ENCODE peak calls at places on chromosomes 3 and 15, in nine cellular contexts. One of them, this sample, is unnamed.

GRCh38 chr15:29556385-29556784 is 265.9 kb downstream of the TJP1 start:
- DNase-seq in body of pancreas: no peak
- DNase-seq in vagina: no peak
- DNase-seq in ovary: no peak
- DNase-seq in Peyer's patch: no peak
- DNase-seq in uterus: no peak
- DNase-seq in heart left ventricle: no peak
- DNase-seq in GM12892: no peak
- DNase-seq in stomach: no peak
- DNase-seq in this sample: no peak

GRCh38 chr15:81914333-81914732 is 131.5 kb downstream of the MEX3B start:
- DNase-seq in body of pancreas: no peak
- DNase-seq in vagina: no peak
- DNase-seq in ovary: no peak
- DNase-seq in Peyer's patch: no peak
- DNase-seq in uterus: no peak
- DNase-seq in heart left ventricle: no peak
- DNase-seq in GM12892: no peak
- DNase-seq in stomach: no peak
- DNase-seq in this sample: no peak

GRCh38 chr15:77538793-77539487 is 93.8 kb downstream of the LINGO1 start:
- DNase-seq in body of pancreas: peak
- DNase-seq in vagina: no peak
- DNase-seq in ovary: no peak
- DNase-seq in Peyer's patch: no peak
- DNase-seq in uterus: no peak
- DNase-seq in heart left ventricle: peak
- DNase-seq in GM12892: no peak
- DNase-seq in stomach: peak
- DNase-seq in this sample: no peak

GRCh38 chr3:130626021-130626420 is 109.0 kb downstream of the COL6A6 start:
- DNase-seq in body of pancreas: no peak
- DNase-seq in vagina: no peak
- DNase-seq in ovary: no peak
- DNase-seq in Peyer's patch: no peak
- DNase-seq in uterus: no peak
- DNase-seq in heart left ventricle: no peak
- DNase-seq in GM12892: no peak
- DNase-seq in stomach: no peak
- DNase-seq in this sample: no peak

GRCh38 chr15:71465109-71465508 is 345.2 kb upstream of the NR2E3 start:
- DNase-seq in body of pancreas: no peak
- DNase-seq in vagina: no peak
- DNase-seq in ovary: no peak
- DNase-seq in Peyer's patch: no peak
- DNase-seq in uterus: no peak
- DNase-seq in heart left ventricle: no peak
- DNase-seq in GM12892: no peak
- DNase-seq in stomach: no peak
- DNase-seq in this sample: no peak

GRCh38 chr15:51931638-51932037 is 39.9 kb downstream of the LEO1 start:
- DNase-seq in body of pancreas: no peak
- DNase-seq in vagina: no peak
- DNase-seq in ovary: no peak
- DNase-seq in Peyer's patch: no peak
- DNase-seq in uterus: no peak
- DNase-seq in heart left ventricle: no peak
- DNase-seq in GM12892: no peak
- DNase-seq in stomach: no peak
- DNase-seq in this sample: no peak

GRCh38 chr15:93583533-93583932 is 494.5 kb upstream of the RGMA start:
- DNase-seq in body of pancreas: no peak
- DNase-seq in vagina: no peak
- DNase-seq in ovary: peak
- DNase-seq in Peyer's patch: no peak
- DNase-seq in uterus: peak
- DNase-seq in heart left ventricle: no peak
- DNase-seq in GM12892: no peak
- DNase-seq in stomach: no peak
- DNase-seq in this sample: no peak

GRCh38 chr3:151901946-151902285 is 28.5 kb downstream of the SUCNR1 start:
- DNase-seq in body of pancreas: no peak
- DNase-seq in vagina: no peak
- DNase-seq in ovary: no peak
- DNase-seq in Peyer's patch: no peak
- DNase-seq in uterus: no peak
- DNase-seq in heart left ventricle: no peak
- DNase-seq in GM12892: no peak
- DNase-seq in stomach: no peak
- DNase-seq in this sample: no peak

GRCh38 chr3:174062923-174063322 is 665.4 kb downstream of the NLGN1 start:
- DNase-seq in body of pancreas: no peak
- DNase-seq in vagina: no peak
- DNase-seq in ovary: no peak
- DNase-seq in Peyer's patch: no peak
- DNase-seq in uterus: no peak
- DNase-seq in heart left ventricle: no peak
- DNase-seq in GM12892: no peak
- DNase-seq in stomach: no peak
- DNase-seq in this sample: no peak

GRCh38 chr15:36608166-36608565 is 28.7 kb downstream of the CDIN1 start:
- DNase-seq in body of pancreas: no peak
- DNase-seq in vagina: no peak
- DNase-seq in ovary: no peak
- DNase-seq in Peyer's patch: no peak
- DNase-seq in uterus: no peak
- DNase-seq in heart left ventricle: no peak
- DNase-seq in GM12892: no peak
- DNase-seq in stomach: no peak
- DNase-seq in this sample: no peak

GRCh38 chr3:120741837-120742197 is 499 bp downstream of the RABL3 start:
- DNase-seq in body of pancreas: no peak
- DNase-seq in vagina: no peak
- DNase-seq in ovary: no peak
- DNase-seq in Peyer's patch: no peak
- DNase-seq in uterus: peak
- DNase-seq in heart left ventricle: no peak
- DNase-seq in GM12892: no peak
- DNase-seq in stomach: peak
- DNase-seq in this sample: no peak

GRCh38 chr3:186259612-186260383 is 102.2 kb downstream of the DGKG start:
- DNase-seq in body of pancreas: peak
- DNase-seq in vagina: no peak
- DNase-seq in ovary: peak
- DNase-seq in Peyer's patch: peak
- DNase-seq in uterus: peak
- DNase-seq in heart left ventricle: peak
- DNase-seq in GM12892: peak
- DNase-seq in stomach: peak
- DNase-seq in this sample: peak

GRCh38 chr3:113008117-113008516 is 17.3 kb downstream of the GTPBP8 start:
- DNase-seq in body of pancreas: no peak
- DNase-seq in vagina: no peak
- DNase-seq in ovary: no peak
- DNase-seq in Peyer's patch: no peak
- DNase-seq in uterus: no peak
- DNase-seq in heart left ventricle: no peak
- DNase-seq in GM12892: no peak
- DNase-seq in stomach: no peak
- DNase-seq in this sample: no peak

GRCh38 chr3:196648856-196649255 is 9.4 kb downstream of the NRROS start:
- DNase-seq in body of pancreas: no peak
- DNase-seq in vagina: no peak
- DNase-seq in ovary: no peak
- DNase-seq in Peyer's patch: no peak
- DNase-seq in uterus: no peak
- DNase-seq in heart left ventricle: no peak
- DNase-seq in GM12892: no peak
- DNase-seq in stomach: no peak
- DNase-seq in this sample: peak

GRCh38 chr3:38316356-38317185 is 30.0 kb upstream of the XYLB start:
- DNase-seq in body of pancreas: no peak
- DNase-seq in vagina: no peak
- DNase-seq in ovary: no peak
- DNase-seq in Peyer's patch: no peak
- DNase-seq in uterus: no peak
- DNase-seq in heart left ventricle: no peak
- DNase-seq in GM12892: no peak
- DNase-seq in stomach: no peak
- DNase-seq in this sample: no peak

GRCh38 chr3:38314112-38314766 is 32.1 kb downstream of the SLC22A14 start:
- DNase-seq in body of pancreas: no peak
- DNase-seq in vagina: no peak
- DNase-seq in ovary: no peak
- DNase-seq in Peyer's patch: no peak
- DNase-seq in uterus: no peak
- DNase-seq in heart left ventricle: no peak
- DNase-seq in GM12892: no peak
- DNase-seq in stomach: no peak
- DNase-seq in this sample: no peak

GRCh38 chr3:38314767-38315487 is 31.7 kb upstream of the XYLB start:
- DNase-seq in body of pancreas: no peak
- DNase-seq in vagina: no peak
- DNase-seq in ovary: no peak
- DNase-seq in Peyer's patch: no peak
- DNase-seq in uterus: no peak
- DNase-seq in heart left ventricle: no peak
- DNase-seq in GM12892: no peak
- DNase-seq in stomach: no peak
- DNase-seq in this sample: no peak

GRCh38 chr3:38317186-38317759 is 29.3 kb upstream of the XYLB start:
- DNase-seq in body of pancreas: no peak
- DNase-seq in vagina: no peak
- DNase-seq in ovary: no peak
- DNase-seq in Peyer's patch: no peak
- DNase-seq in uterus: no peak
- DNase-seq in heart left ventricle: no peak
- DNase-seq in GM12892: no peak
- DNase-seq in stomach: no peak
- DNase-seq in this sample: no peak

GRCh38 chr3:38315488-38316230 is 30.9 kb upstream of the XYLB start:
- DNase-seq in body of pancreas: no peak
- DNase-seq in vagina: no peak
- DNase-seq in ovary: no peak
- DNase-seq in Peyer's patch: no peak
- DNase-seq in uterus: no peak
- DNase-seq in heart left ventricle: no peak
- DNase-seq in GM12892: no peak
- DNase-seq in stomach: no peak
- DNase-seq in this sample: no peak
- TF ChIP-seq POLR2A in body of pancreas: no peak
- TF ChIP-seq POLR2A in vagina: no peak
- TF ChIP-seq POLR2A in ovary: no peak
- TF ChIP-seq POLR2A in Peyer's patch: no peak
- TF ChIP-seq POLR2A in uterus: no peak
- TF ChIP-seq POLR2A in heart left ventricle: no peak
- TF ChIP-seq POLR2A in GM12892: no peak
- TF ChIP-seq POLR2A in stomach: no peak
- TF ChIP-seq POLR2A in this sample: no peak

GRCh38 chr3:119011528-119011927 is 23.1 kb downstream of the IGSF11 start:
- DNase-seq in body of pancreas: no peak
- DNase-seq in vagina: no peak
- DNase-seq in ovary: no peak
- DNase-seq in Peyer's patch: no peak
- DNase-seq in uterus: no peak
- DNase-seq in heart left ventricle: no peak
- DNase-seq in GM12892: no peak
- DNase-seq in stomach: no peak
- DNase-seq in this sample: no peak
- TF ChIP-seq POLR2A in body of pancreas: no peak
- TF ChIP-seq POLR2A in vagina: no peak
- TF ChIP-seq POLR2A in ovary: no peak
- TF ChIP-seq POLR2A in Peyer's patch: no peak
- TF ChIP-seq POLR2A in uterus: no peak
- TF ChIP-seq POLR2A in heart left ventricle: no peak
- TF ChIP-seq POLR2A in GM12892: no peak
- TF ChIP-seq POLR2A in stomach: no peak
- TF ChIP-seq POLR2A in this sample: no peak

DNA sequence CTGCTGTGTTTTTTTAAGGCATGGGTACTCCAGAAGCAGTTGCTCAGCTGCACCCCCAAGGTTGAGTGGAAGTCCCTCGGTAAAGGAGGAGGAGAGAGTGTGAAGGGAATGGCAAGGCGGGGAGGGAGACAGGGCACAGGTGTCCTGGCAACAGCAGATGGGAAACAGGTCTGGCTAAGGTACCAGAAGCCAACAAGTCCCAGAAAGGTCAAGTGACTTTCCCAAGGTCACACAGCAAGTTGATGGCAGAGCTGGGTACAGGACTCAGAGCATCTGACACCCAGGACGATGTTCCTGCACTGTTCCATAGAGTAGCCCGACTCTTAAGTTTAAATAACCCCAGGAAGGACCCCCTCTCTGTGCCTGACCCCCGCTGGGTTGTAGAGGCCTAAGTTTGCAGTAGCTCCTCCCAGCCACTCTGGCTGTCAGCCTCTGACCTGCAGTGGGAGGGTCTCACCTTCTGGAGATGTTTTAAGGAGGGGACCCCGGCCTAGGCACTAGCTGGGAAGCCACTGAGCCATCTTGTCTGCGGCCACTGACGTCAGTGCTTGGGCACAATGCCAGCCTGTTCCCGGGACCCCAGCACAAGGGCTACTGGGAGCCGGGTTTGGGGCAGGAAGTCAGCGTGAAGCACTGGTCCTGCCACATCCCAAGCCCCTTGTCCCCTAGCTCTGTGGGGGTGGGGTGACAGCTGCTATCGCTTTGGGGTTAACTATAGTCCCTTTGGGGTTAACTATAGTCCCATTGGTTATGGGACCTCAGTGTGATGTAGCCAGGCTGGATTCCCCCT is 10.5 kb downstream of the CSK start:
- DNase-seq in body of pancreas: no peak
- DNase-seq in vagina: no peak
- DNase-seq in ovary: no peak
- DNase-seq in Peyer's patch: no peak
- DNase-seq in uterus: no peak
- DNase-seq in heart left ventricle: no peak
- DNase-seq in GM12892: no peak
- DNase-seq in stomach: no peak
- DNase-seq in this sample: no peak
- TF ChIP-seq POLR2A in body of pancreas: no peak
- TF ChIP-seq POLR2A in vagina: no peak
- TF ChIP-seq POLR2A in ovary: no peak
- TF ChIP-seq POLR2A in Peyer's patch: no peak
- TF ChIP-seq POLR2A in uterus: no peak
- TF ChIP-seq POLR2A in heart left ventricle: no peak
- TF ChIP-seq POLR2A in GM12892: no peak
- TF ChIP-seq POLR2A in stomach: no peak
- TF ChIP-seq POLR2A in this sample: no peak

DNA sequence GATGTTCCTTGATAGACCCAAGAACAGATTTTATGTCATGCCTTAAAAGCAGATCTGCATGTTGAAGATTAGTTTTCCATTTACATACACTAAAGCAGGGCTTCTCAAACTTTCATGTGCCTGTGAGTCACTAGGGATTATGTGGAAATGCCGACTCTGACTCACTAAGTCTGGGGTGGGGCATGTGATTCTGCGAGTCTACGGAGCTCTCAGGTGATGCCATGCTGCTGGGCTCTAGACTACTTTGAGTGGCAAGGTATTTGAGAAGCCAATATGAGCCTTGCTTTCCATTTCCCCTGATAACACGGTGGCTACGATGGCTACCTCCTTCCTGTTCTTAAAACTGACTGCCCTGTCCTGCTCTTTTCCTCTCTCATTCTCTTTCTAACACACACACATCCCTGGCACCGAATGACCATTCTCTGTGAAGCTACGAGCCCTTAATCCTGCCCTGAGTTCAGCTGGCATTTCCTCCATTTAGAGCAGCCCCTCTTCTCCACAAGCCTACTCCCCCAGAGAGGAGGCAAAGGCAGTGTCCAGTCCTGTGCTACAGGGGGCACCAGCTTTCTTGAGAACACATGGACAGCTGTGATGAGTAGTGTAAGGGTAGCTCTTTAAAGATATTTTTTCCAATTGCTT is 39.7 kb upstream of the PYGO1 start:
- DNase-seq in body of pancreas: peak
- DNase-seq in vagina: no peak
- DNase-seq in ovary: no peak
- DNase-seq in Peyer's patch: no peak
- DNase-seq in uterus: peak
- DNase-seq in heart left ventricle: no peak
- DNase-seq in GM12892: no peak
- DNase-seq in stomach: peak
- DNase-seq in this sample: peak
- TF ChIP-seq POLR2A in body of pancreas: no peak
- TF ChIP-seq POLR2A in vagina: no peak
- TF ChIP-seq POLR2A in ovary: no peak
- TF ChIP-seq POLR2A in Peyer's patch: no peak
- TF ChIP-seq POLR2A in uterus: no peak
- TF ChIP-seq POLR2A in heart left ventricle: no peak
- TF ChIP-seq POLR2A in GM12892: no peak
- TF ChIP-seq POLR2A in stomach: no peak
- TF ChIP-seq POLR2A in this sample: no peak

This sample was measured in H54.